ENCODE peak calls at places on chromosomes 2 and 18, in seven cellular contexts. Z is CD8-positive, alpha-beta T cell; C is type B pancreatic cell; A is CD4-positive, alpha-beta T cell; V is cardiac fibroblast; Y is nephron progenitor cell; D is fibroblast of lung. T is an unnamed sample.

GRCh38 chr2:18505703-18506341 is 54.6 kb downstream of the RDH14 start:
- DNase-seq in Z (no peak), C (no peak), A (no peak), V (no peak), Y (no peak), D (no peak), T (no peak)

GRCh38 chr18:23689031-23689615 is at the start of gene LAMA3:
- DNase-seq in Z (peak; percentile 25), C (peak; percentile 72), A (peak; percentile 43), V (peak; percentile 35), Y (peak; percentile 74), D (no peak), T (peak; percentile 19)

GRCh38 chr2:65033178-65033577 is 23.0 kb upstream of the CEP68 start:
- DNase-seq in Z (no peak), C (no peak), A (no peak), V (peak; percentile 10), Y (no peak), D (peak; percentile 6), T (no peak)

GRCh38 chr2:52968043-52968442 is 799.6 kb upstream of the CHAC2 start:
- DNase-seq in Z (no peak), C (no peak), A (no peak), V (no peak), Y (no peak), D (peak; percentile 2), T (no peak)

GRCh38 chr2:52704251-52704650 is 1063.4 kb upstream of the CHAC2 start:
- DNase-seq in Z (no peak), C (no peak), A (no peak), V (no peak), Y (no peak), D (no peak), T (no peak)

GRCh38 chr2:158894078-158894477 is 74.4 kb upstream of the TANC1 start:
- DNase-seq in Z (no peak), C (no peak), A (no peak), V (peak; percentile 45), Y (no peak), D (no peak), T (no peak)

GRCh38 chr18:62399781-62400308 is 74.7 kb downstream of the TNFRSF11A start:
- DNase-seq in Z (no peak), C (no peak), A (no peak), V (peak; percentile 15), Y (no peak), D (no peak), T (no peak)

GRCh38 chr2:227614740-227615139 is at the start of gene SCYGR3:
- DNase-seq in Z (no peak), C (no peak), A (no peak), V (no peak), Y (no peak), D (no peak), T (no peak)

GRCh38 chr18:75041586-75041985 is 167.4 kb downstream of the PTGR3 start:
- DNase-seq in Z (no peak), C (no peak), A (no peak), V (peak; percentile 53), Y (no peak), D (peak; percentile 54), T (no peak)

GRCh38 chr2:197453914-197454398 is 604 bp downstream of the COQ10B start:
- DNase-seq in Z (no peak), C (no peak), A (no peak), V (peak; percentile 95), Y (no peak), D (peak; percentile 94), T (no peak)

GRCh38 chr18:67926929-67927864 is 410.7 kb upstream of the DSEL start:
- DNase-seq in Z (no peak), C (no peak), A (no peak), V (no peak), Y (no peak), D (peak; percentile 8), T (no peak)

GRCh38 chr2:118186110-118186857 is 98.0 kb downstream of the INSIG2 start:
- DNase-seq in Z (peak; percentile 88), C (peak; percentile 89), A (peak; percentile 85), V (peak; percentile 85), Y (peak; percentile 91), D (peak; percentile 84), T (peak; percentile 74)

GRCh38 chr2:85130407-85130806 is 2.8 kb upstream of the TCF7L1 start:
- DNase-seq in Z (no peak), C (no peak), A (no peak), V (no peak), Y (no peak), D (no peak), T (no peak)

GRCh38 chr2:85132834-85133637 is at the start of gene TCF7L1:
- DNase-seq in Z (peak; percentile 14), C (peak; percentile 94), A (no peak), V (peak; percentile 94), Y (peak; percentile 93), D (peak; percentile 87), T (peak; percentile 92)

GRCh38 chr2:85129861-85130260 is 3.3 kb upstream of the TCF7L1 start:
- DNase-seq in Z (no peak), C (no peak), A (no peak), V (no peak), Y (no peak), D (no peak), T (no peak)

GRCh38 chr2:85132392-85132791 is 800 bp upstream of the TCF7L1 start:
- DNase-seq in Z (no peak), C (no peak), A (no peak), V (peak; percentile 15), Y (no peak), D (no peak), T (no peak)

GRCh38 chr2:85131116-85131515 is 2.1 kb upstream of the TCF7L1 start:
- DNase-seq in Z (no peak), C (no peak), A (no peak), V (peak; percentile 57), Y (peak; percentile 38), D (peak; percentile 55), T (peak; percentile 36)
- TF ChIP-seq CTCF in Z (no peak), C (peak; percentile 73), A (no peak), V (peak; percentile 53), Y (peak; percentile 61), D (peak; percentile 61), T (peak; percentile 61)

DNA sequence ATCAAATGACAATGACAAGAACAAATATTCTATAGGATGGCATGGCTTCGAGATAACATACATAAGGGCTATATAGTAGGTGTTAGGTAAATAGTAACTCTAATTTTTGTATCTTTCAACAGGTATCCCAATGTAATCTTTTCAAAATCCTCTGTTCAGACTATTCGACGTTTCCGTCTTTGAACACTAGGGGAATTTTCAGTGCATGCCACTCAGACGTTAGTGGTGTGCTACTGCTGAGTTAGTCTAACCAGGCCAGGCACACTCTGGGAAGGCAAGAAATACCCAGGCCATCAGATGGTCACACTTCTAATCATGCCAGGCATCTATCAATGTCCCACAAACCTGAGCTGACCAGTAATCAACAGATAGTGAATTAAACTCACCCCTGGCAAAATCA is 14.6 kb upstream of the CREG2 start:
- DNase-seq in Z (no peak), C (no peak), A (no peak), V (no peak), Y (no peak), D (no peak), T (no peak)
- TF ChIP-seq CTCF in Z (no peak), C (peak; percentile 51), A (no peak), V (no peak), Y (no peak), D (no peak), T (peak; percentile 46)

GRCh38 chr2:127083819-127084503 is 23.0 kb downstream of the BIN1 start:
- DNase-seq in Z (no peak), C (no peak), A (no peak), V (peak; percentile 97), Y (no peak), D (peak; percentile 99), T (no peak)
- TF ChIP-seq CTCF in Z (no peak), C (no peak), A (no peak), V (peak; percentile 7), Y (no peak), D (peak; percentile 26), T (no peak)

GRCh38 chr2:37625781-37626548 is 45.5 kb downstream of the CDC42EP3 start:
- DNase-seq in Z (peak; percentile 59), C (no peak), A (peak; percentile 60), V (no peak), Y (no peak), D (peak; percentile 41), T (no peak)
- TF ChIP-seq CTCF in Z (no peak), C (no peak), A (no peak), V (no peak), Y (no peak), D (no peak), T (no peak)

GRCh38 chr2:74462054-74462785 is 3.0 kb downstream of the MOGS start:
- DNase-seq in Z (no peak), C (no peak), A (no peak), V (no peak), Y (no peak), D (no peak), T (no peak)

GRCh38 chr2:74458957-74459290 is 686 bp downstream of the WBP1 start:
- DNase-seq in Z (no peak), C (no peak), A (no peak), V (peak; percentile 14), Y (no peak), D (peak; percentile 18), T (no peak)

GRCh38 chr2:74462786-74463105 is 2.4 kb downstream of the MOGS start:
- DNase-seq in Z (no peak), C (no peak), A (no peak), V (no peak), Y (no peak), D (no peak), T (no peak)

GRCh38 chr2:74459377-74460118 is 1.3 kb downstream of the WBP1 start:
- DNase-seq in Z (no peak), C (no peak), A (no peak), V (no peak), Y (no peak), D (no peak), T (no peak)

DNA sequence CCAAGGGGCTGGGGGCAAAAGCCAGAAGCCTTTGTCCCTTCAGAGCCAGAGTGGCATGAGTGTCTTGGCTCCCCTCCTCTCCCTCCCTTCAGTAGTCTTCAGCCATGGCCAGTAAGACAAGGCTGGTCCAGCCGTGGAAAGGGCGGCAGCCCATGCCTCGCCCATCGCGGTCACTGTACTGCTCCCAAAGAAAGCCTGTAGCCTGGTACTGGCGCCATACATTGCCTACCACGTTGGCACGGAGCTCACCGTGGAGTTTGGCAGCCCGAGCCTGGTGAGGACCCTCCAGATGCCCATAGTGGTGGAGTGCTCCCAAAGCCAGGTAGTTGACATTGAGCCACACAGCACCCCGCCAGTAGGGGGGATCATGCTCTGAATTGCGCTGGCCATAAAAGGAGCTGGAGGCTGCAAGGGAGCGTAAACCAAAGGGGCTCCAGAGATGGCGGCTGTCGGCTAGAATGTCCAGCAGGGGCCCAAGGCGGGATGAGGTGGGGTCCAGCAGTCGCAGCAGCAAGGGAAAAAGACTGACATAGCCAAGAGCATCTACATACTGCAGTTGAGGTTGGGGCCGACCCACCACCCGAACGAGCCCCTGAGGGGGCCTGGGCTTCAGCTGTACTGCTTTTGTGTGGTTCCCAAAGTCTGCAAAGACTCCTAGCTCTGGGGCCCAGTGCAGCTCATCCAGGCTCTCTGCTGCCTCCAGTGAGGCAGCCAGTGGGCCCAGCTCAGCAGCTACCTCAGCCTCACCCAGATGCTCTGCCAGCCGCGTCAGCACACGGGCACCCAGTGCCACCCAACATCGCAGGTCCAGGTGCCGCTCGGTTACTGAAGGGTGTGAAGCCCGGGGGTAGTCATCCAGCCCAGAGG is 3.2 kb downstream of the WBP1 start:
- DNase-seq in Z (no peak), C (no peak), A (no peak), V (no peak), Y (peak; percentile 35), D (no peak), T (no peak)
- TF ChIP-seq CTCF in Z (no peak), C (peak; percentile 47), A (no peak), V (peak; percentile 4), Y (no peak), D (peak; percentile 6), T (no peak)